ENCODE peak calls at places on chromosomes 16 and 17, in ten cellular contexts. One of them, this sample, is unnamed.

GRCh38 chr16:59635674-59636073 is 901.6 kb upstream of the GOT2 start:
- DNase-seq in NCI-H1417: no peak
- DNase-seq in cortex of kidney: no peak
- DNase-seq in HFFc6: peak; percentile 81
- DNase-seq in GM10248: no peak
- DNase-seq in NCI-H2171 treated with DMSO at 0.1 percent for 48 hours: no peak
- DNase-seq in activated T-cell treated with anti-CD3 and anti-CD28 coated beads for 4 hours: no peak
- DNase-seq in activated naive CD4-positive, alpha-beta T cell: no peak
- DNase-seq in NCI-H748 treated with DMSO at 0.1 percent for 48 hours: no peak
- DNase-seq in activated CD8-positive, alpha-beta T cell treated with anti-CD3 and anti-CD28 coated beads, Interleukin-2, amount 10 ng/mL, durations not matched to agents 7 days and 5 days: no peak
- DNase-seq in this sample: no peak

GRCh38 chr17:36768355-36768754 is 167.0 kb downstream of the MRM1 start:
- DNase-seq in NCI-H1417: peak; percentile 41
- DNase-seq in cortex of kidney: no peak
- DNase-seq in HFFc6: no peak
- DNase-seq in GM10248: no peak
- DNase-seq in NCI-H2171 treated with DMSO at 0.1 percent for 48 hours: no peak
- DNase-seq in activated T-cell treated with anti-CD3 and anti-CD28 coated beads for 4 hours: no peak
- DNase-seq in activated naive CD4-positive, alpha-beta T cell: no peak
- DNase-seq in NCI-H748 treated with DMSO at 0.1 percent for 48 hours: no peak
- DNase-seq in activated CD8-positive, alpha-beta T cell treated with anti-CD3 and anti-CD28 coated beads, Interleukin-2, amount 10 ng/mL, durations not matched to agents 7 days and 5 days: no peak
- DNase-seq in this sample: no peak

GRCh38 chr17:28575126-28575795 is 1.4 kb downstream of the ALDOC start:
- DNase-seq in NCI-H1417: no peak
- DNase-seq in cortex of kidney: no peak
- DNase-seq in HFFc6: no peak
- DNase-seq in GM10248: no peak
- DNase-seq in NCI-H2171 treated with DMSO at 0.1 percent for 48 hours: no peak
- DNase-seq in activated T-cell treated with anti-CD3 and anti-CD28 coated beads for 4 hours: no peak
- DNase-seq in activated naive CD4-positive, alpha-beta T cell: no peak
- DNase-seq in NCI-H748 treated with DMSO at 0.1 percent for 48 hours: no peak
- DNase-seq in activated CD8-positive, alpha-beta T cell treated with anti-CD3 and anti-CD28 coated beads, Interleukin-2, amount 10 ng/mL, durations not matched to agents 7 days and 5 days: no peak
- DNase-seq in this sample: no peak

GRCh38 chr17:9322298-9322697 is 253.3 kb downstream of the STX8 start:
- DNase-seq in NCI-H1417: no peak
- DNase-seq in cortex of kidney: no peak
- DNase-seq in HFFc6: no peak
- DNase-seq in GM10248: no peak
- DNase-seq in NCI-H2171 treated with DMSO at 0.1 percent for 48 hours: no peak
- DNase-seq in activated T-cell treated with anti-CD3 and anti-CD28 coated beads for 4 hours: no peak
- DNase-seq in activated naive CD4-positive, alpha-beta T cell: no peak
- DNase-seq in NCI-H748 treated with DMSO at 0.1 percent for 48 hours: no peak
- DNase-seq in activated CD8-positive, alpha-beta T cell treated with anti-CD3 and anti-CD28 coated beads, Interleukin-2, amount 10 ng/mL, durations not matched to agents 7 days and 5 days: no peak
- DNase-seq in this sample: no peak

GRCh38 chr17:12296120-12296727 is 275.5 kb downstream of the MAP2K4 start:
- DNase-seq in NCI-H1417: no peak
- DNase-seq in cortex of kidney: no peak
- DNase-seq in HFFc6: no peak
- DNase-seq in GM10248: no peak
- DNase-seq in NCI-H2171 treated with DMSO at 0.1 percent for 48 hours: peak; percentile 24
- DNase-seq in activated T-cell treated with anti-CD3 and anti-CD28 coated beads for 4 hours: no peak
- DNase-seq in activated naive CD4-positive, alpha-beta T cell: no peak
- DNase-seq in NCI-H748 treated with DMSO at 0.1 percent for 48 hours: no peak
- DNase-seq in activated CD8-positive, alpha-beta T cell treated with anti-CD3 and anti-CD28 coated beads, Interleukin-2, amount 10 ng/mL, durations not matched to agents 7 days and 5 days: no peak
- DNase-seq in this sample: no peak

GRCh38 chr17:59751955-59752413 is 44.5 kb downstream of the VMP1 start:
- DNase-seq in NCI-H1417: no peak
- DNase-seq in cortex of kidney: no peak
- DNase-seq in HFFc6: no peak
- DNase-seq in GM10248: peak; percentile 32
- DNase-seq in NCI-H2171 treated with DMSO at 0.1 percent for 48 hours: no peak
- DNase-seq in activated T-cell treated with anti-CD3 and anti-CD28 coated beads for 4 hours: no peak
- DNase-seq in activated naive CD4-positive, alpha-beta T cell: no peak
- DNase-seq in NCI-H748 treated with DMSO at 0.1 percent for 48 hours: no peak
- DNase-seq in activated CD8-positive, alpha-beta T cell treated with anti-CD3 and anti-CD28 coated beads, Interleukin-2, amount 10 ng/mL, durations not matched to agents 7 days and 5 days: no peak
- DNase-seq in this sample: no peak

GRCh38 chr17:29116652-29117439 is 63.4 kb downstream of the MYO18A start:
- DNase-seq in NCI-H1417: peak; percentile 22
- DNase-seq in cortex of kidney: no peak
- DNase-seq in HFFc6: peak; percentile 27
- DNase-seq in GM10248: peak; percentile 83
- DNase-seq in NCI-H2171 treated with DMSO at 0.1 percent for 48 hours: peak; percentile 72
- DNase-seq in activated T-cell treated with anti-CD3 and anti-CD28 coated beads for 4 hours: peak; percentile 73
- DNase-seq in activated naive CD4-positive, alpha-beta T cell: peak; percentile 68
- DNase-seq in NCI-H748 treated with DMSO at 0.1 percent for 48 hours: peak; percentile 75
- DNase-seq in activated CD8-positive, alpha-beta T cell treated with anti-CD3 and anti-CD28 coated beads, Interleukin-2, amount 10 ng/mL, durations not matched to agents 7 days and 5 days: peak; percentile 81
- DNase-seq in this sample: peak; percentile 5

GRCh38 chr17:57413848-57414651 is 157.7 kb downstream of the MSI2 start:
- DNase-seq in NCI-H1417: no peak
- DNase-seq in cortex of kidney: no peak
- DNase-seq in HFFc6: no peak
- DNase-seq in GM10248: no peak
- DNase-seq in NCI-H2171 treated with DMSO at 0.1 percent for 48 hours: no peak
- DNase-seq in activated T-cell treated with anti-CD3 and anti-CD28 coated beads for 4 hours: no peak
- DNase-seq in activated naive CD4-positive, alpha-beta T cell: no peak
- DNase-seq in NCI-H748 treated with DMSO at 0.1 percent for 48 hours: no peak
- DNase-seq in activated CD8-positive, alpha-beta T cell treated with anti-CD3 and anti-CD28 coated beads, Interleukin-2, amount 10 ng/mL, durations not matched to agents 7 days and 5 days: no peak
- DNase-seq in this sample: no peak

GRCh38 chr17:40168262-40168832 is 8.9 kb upstream of the RAPGEFL1 start:
- DNase-seq in NCI-H1417: peak; percentile 34
- DNase-seq in cortex of kidney: no peak
- DNase-seq in HFFc6: peak; percentile 46
- DNase-seq in GM10248: peak; percentile 71
- DNase-seq in NCI-H2171 treated with DMSO at 0.1 percent for 48 hours: peak; percentile 62
- DNase-seq in activated T-cell treated with anti-CD3 and anti-CD28 coated beads for 4 hours: no peak
- DNase-seq in activated naive CD4-positive, alpha-beta T cell: no peak
- DNase-seq in NCI-H748 treated with DMSO at 0.1 percent for 48 hours: no peak
- DNase-seq in activated CD8-positive, alpha-beta T cell treated with anti-CD3 and anti-CD28 coated beads, Interleukin-2, amount 10 ng/mL, durations not matched to agents 7 days and 5 days: peak; percentile 48
- DNase-seq in this sample: peak; percentile 5

GRCh38 chr16:14616280-14616679 is 13.8 kb downstream of the PARN start:
- DNase-seq in NCI-H1417: no peak
- DNase-seq in cortex of kidney: no peak
- DNase-seq in HFFc6: no peak
- DNase-seq in GM10248: no peak
- DNase-seq in NCI-H2171 treated with DMSO at 0.1 percent for 48 hours: no peak
- DNase-seq in activated T-cell treated with anti-CD3 and anti-CD28 coated beads for 4 hours: no peak
- DNase-seq in activated naive CD4-positive, alpha-beta T cell: no peak
- DNase-seq in NCI-H748 treated with DMSO at 0.1 percent for 48 hours: no peak
- DNase-seq in activated CD8-positive, alpha-beta T cell treated with anti-CD3 and anti-CD28 coated beads, Interleukin-2, amount 10 ng/mL, durations not matched to agents 7 days and 5 days: no peak
- DNase-seq in this sample: no peak

GRCh38 chr17:45584092-45585036 is 93.8 kb upstream of the PLEKHM1 start:
- DNase-seq in NCI-H1417: no peak
- DNase-seq in cortex of kidney: no peak
- DNase-seq in HFFc6: no peak
- DNase-seq in GM10248: peak; percentile 80
- DNase-seq in NCI-H2171 treated with DMSO at 0.1 percent for 48 hours: no peak
- DNase-seq in activated T-cell treated with anti-CD3 and anti-CD28 coated beads for 4 hours: peak; percentile 44
- DNase-seq in activated naive CD4-positive, alpha-beta T cell: no peak
- DNase-seq in NCI-H748 treated with DMSO at 0.1 percent for 48 hours: no peak
- DNase-seq in activated CD8-positive, alpha-beta T cell treated with anti-CD3 and anti-CD28 coated beads, Interleukin-2, amount 10 ng/mL, durations not matched to agents 7 days and 5 days: peak; percentile 85
- DNase-seq in this sample: no peak

GRCh38 chr17:27631409-27631755 is 394 bp downstream of the LGALS9 start:
- DNase-seq in NCI-H1417: no peak
- DNase-seq in cortex of kidney: no peak
- DNase-seq in HFFc6: no peak
- DNase-seq in GM10248: peak; percentile 50
- DNase-seq in NCI-H2171 treated with DMSO at 0.1 percent for 48 hours: no peak
- DNase-seq in activated T-cell treated with anti-CD3 and anti-CD28 coated beads for 4 hours: no peak
- DNase-seq in activated naive CD4-positive, alpha-beta T cell: no peak
- DNase-seq in NCI-H748 treated with DMSO at 0.1 percent for 48 hours: no peak
- DNase-seq in activated CD8-positive, alpha-beta T cell treated with anti-CD3 and anti-CD28 coated beads, Interleukin-2, amount 10 ng/mL, durations not matched to agents 7 days and 5 days: no peak
- DNase-seq in this sample: no peak

GRCh38 chr17:74182041-74182783 is 21.3 kb upstream of the RPL38 start:
- DNase-seq in NCI-H1417: no peak
- DNase-seq in cortex of kidney: no peak
- DNase-seq in HFFc6: no peak
- DNase-seq in GM10248: no peak
- DNase-seq in NCI-H2171 treated with DMSO at 0.1 percent for 48 hours: no peak
- DNase-seq in activated T-cell treated with anti-CD3 and anti-CD28 coated beads for 4 hours: no peak
- DNase-seq in activated naive CD4-positive, alpha-beta T cell: no peak
- DNase-seq in NCI-H748 treated with DMSO at 0.1 percent for 48 hours: peak; percentile 11
- DNase-seq in activated CD8-positive, alpha-beta T cell treated with anti-CD3 and anti-CD28 coated beads, Interleukin-2, amount 10 ng/mL, durations not matched to agents 7 days and 5 days: no peak
- DNase-seq in this sample: no peak

GRCh38 chr16:49890876-49891275 is 35.0 kb upstream of the ZNF423 start:
- DNase-seq in NCI-H1417: no peak
- DNase-seq in cortex of kidney: no peak
- DNase-seq in HFFc6: no peak
- DNase-seq in GM10248: no peak
- DNase-seq in NCI-H2171 treated with DMSO at 0.1 percent for 48 hours: no peak
- DNase-seq in activated T-cell treated with anti-CD3 and anti-CD28 coated beads for 4 hours: no peak
- DNase-seq in activated naive CD4-positive, alpha-beta T cell: no peak
- DNase-seq in NCI-H748 treated with DMSO at 0.1 percent for 48 hours: no peak
- DNase-seq in activated CD8-positive, alpha-beta T cell treated with anti-CD3 and anti-CD28 coated beads, Interleukin-2, amount 10 ng/mL, durations not matched to agents 7 days and 5 days: peak; percentile 37
- DNase-seq in this sample: no peak

GRCh38 chr17:5430413-5430999 is 8.4 kb downstream of the C1QBP start:
- DNase-seq in NCI-H1417: no peak
- DNase-seq in cortex of kidney: no peak
- DNase-seq in HFFc6: no peak
- DNase-seq in GM10248: no peak
- DNase-seq in NCI-H2171 treated with DMSO at 0.1 percent for 48 hours: no peak
- DNase-seq in activated T-cell treated with anti-CD3 and anti-CD28 coated beads for 4 hours: no peak
- DNase-seq in activated naive CD4-positive, alpha-beta T cell: no peak
- DNase-seq in NCI-H748 treated with DMSO at 0.1 percent for 48 hours: no peak
- DNase-seq in activated CD8-positive, alpha-beta T cell treated with anti-CD3 and anti-CD28 coated beads, Interleukin-2, amount 10 ng/mL, durations not matched to agents 7 days and 5 days: no peak
- DNase-seq in this sample: no peak

GRCh38 chr17:50440172-50440837 is 14.3 kb downstream of the ACSF2 start:
- DNase-seq in NCI-H1417: no peak
- DNase-seq in cortex of kidney: no peak
- DNase-seq in HFFc6: no peak
- DNase-seq in GM10248: no peak
- DNase-seq in NCI-H2171 treated with DMSO at 0.1 percent for 48 hours: peak; percentile 32
- DNase-seq in activated T-cell treated with anti-CD3 and anti-CD28 coated beads for 4 hours: no peak
- DNase-seq in activated naive CD4-positive, alpha-beta T cell: no peak
- DNase-seq in NCI-H748 treated with DMSO at 0.1 percent for 48 hours: no peak
- DNase-seq in activated CD8-positive, alpha-beta T cell treated with anti-CD3 and anti-CD28 coated beads, Interleukin-2, amount 10 ng/mL, durations not matched to agents 7 days and 5 days: no peak
- DNase-seq in this sample: no peak

GRCh38 chr17:48548687-48549621 is 4.0 kb upstream of the HOXB2 start:
- DNase-seq in NCI-H1417: no peak
- DNase-seq in cortex of kidney: no peak
- DNase-seq in HFFc6: no peak
- DNase-seq in GM10248: no peak
- DNase-seq in NCI-H2171 treated with DMSO at 0.1 percent for 48 hours: no peak
- DNase-seq in activated T-cell treated with anti-CD3 and anti-CD28 coated beads for 4 hours: no peak
- DNase-seq in activated naive CD4-positive, alpha-beta T cell: no peak
- DNase-seq in NCI-H748 treated with DMSO at 0.1 percent for 48 hours: no peak
- DNase-seq in activated CD8-positive, alpha-beta T cell treated with anti-CD3 and anti-CD28 coated beads, Interleukin-2, amount 10 ng/mL, durations not matched to agents 7 days and 5 days: no peak
- DNase-seq in this sample: no peak

GRCh38 chr17:45948881-45949624 is 50.0 kb upstream of the STH start:
- DNase-seq in NCI-H1417: no peak
- DNase-seq in cortex of kidney: no peak
- DNase-seq in HFFc6: peak; percentile 48
- DNase-seq in GM10248: peak; percentile 88
- DNase-seq in NCI-H2171 treated with DMSO at 0.1 percent for 48 hours: no peak
- DNase-seq in activated T-cell treated with anti-CD3 and anti-CD28 coated beads for 4 hours: peak; percentile 42
- DNase-seq in activated naive CD4-positive, alpha-beta T cell: peak; percentile 21
- DNase-seq in NCI-H748 treated with DMSO at 0.1 percent for 48 hours: no peak
- DNase-seq in activated CD8-positive, alpha-beta T cell treated with anti-CD3 and anti-CD28 coated beads, Interleukin-2, amount 10 ng/mL, durations not matched to agents 7 days and 5 days: peak; percentile 67
- DNase-seq in this sample: peak; percentile 70

GRCh38 chr17:4498461-4499397 is at the start of gene SPNS2:
- DNase-seq in NCI-H1417: peak; percentile 30
- DNase-seq in cortex of kidney: no peak
- DNase-seq in HFFc6: no peak
- DNase-seq in GM10248: peak; percentile 82
- DNase-seq in NCI-H2171 treated with DMSO at 0.1 percent for 48 hours: peak; percentile 64
- DNase-seq in activated T-cell treated with anti-CD3 and anti-CD28 coated beads for 4 hours: peak; percentile 40
- DNase-seq in activated naive CD4-positive, alpha-beta T cell: peak; percentile 14
- DNase-seq in NCI-H748 treated with DMSO at 0.1 percent for 48 hours: peak; percentile 49
- DNase-seq in activated CD8-positive, alpha-beta T cell treated with anti-CD3 and anti-CD28 coated beads, Interleukin-2, amount 10 ng/mL, durations not matched to agents 7 days and 5 days: peak; percentile 66
- DNase-seq in this sample: no peak

GRCh38 chr17:2011421-2012371 is 13.4 kb downstream of the RTN4RL1 start:
- DNase-seq in NCI-H1417: no peak
- DNase-seq in cortex of kidney: no peak
- DNase-seq in HFFc6: peak; percentile 38
- DNase-seq in GM10248: no peak
- DNase-seq in NCI-H2171 treated with DMSO at 0.1 percent for 48 hours: no peak
- DNase-seq in activated T-cell treated with anti-CD3 and anti-CD28 coated beads for 4 hours: no peak
- DNase-seq in activated naive CD4-positive, alpha-beta T cell: no peak
- DNase-seq in NCI-H748 treated with DMSO at 0.1 percent for 48 hours: no peak
- DNase-seq in activated CD8-positive, alpha-beta T cell treated with anti-CD3 and anti-CD28 coated beads, Interleukin-2, amount 10 ng/mL, durations not matched to agents 7 days and 5 days: no peak
- DNase-seq in this sample: no peak

GRCh38 chr16:67537270-67537635 is 8.6 kb downstream of the RIPOR1 start:
- DNase-seq in NCI-H1417: no peak
- DNase-seq in cortex of kidney: no peak
- DNase-seq in HFFc6: no peak
- DNase-seq in GM10248: peak; percentile 72
- DNase-seq in NCI-H2171 treated with DMSO at 0.1 percent for 48 hours: no peak
- DNase-seq in activated T-cell treated with anti-CD3 and anti-CD28 coated beads for 4 hours: peak; percentile 42
- DNase-seq in activated naive CD4-positive, alpha-beta T cell: peak; percentile 12
- DNase-seq in NCI-H748 treated with DMSO at 0.1 percent for 48 hours: no peak
- DNase-seq in activated CD8-positive, alpha-beta T cell treated with anti-CD3 and anti-CD28 coated beads, Interleukin-2, amount 10 ng/mL, durations not matched to agents 7 days and 5 days: peak; percentile 46
- DNase-seq in this sample: no peak

GRCh38 chr17:29577009-29577777 is 8.7 kb downstream of the TP53I13 start:
- DNase-seq in NCI-H1417: no peak
- DNase-seq in cortex of kidney: no peak
- DNase-seq in HFFc6: no peak
- DNase-seq in GM10248: no peak
- DNase-seq in NCI-H2171 treated with DMSO at 0.1 percent for 48 hours: no peak
- DNase-seq in activated T-cell treated with anti-CD3 and anti-CD28 coated beads for 4 hours: no peak
- DNase-seq in activated naive CD4-positive, alpha-beta T cell: no peak
- DNase-seq in NCI-H748 treated with DMSO at 0.1 percent for 48 hours: no peak
- DNase-seq in activated CD8-positive, alpha-beta T cell treated with anti-CD3 and anti-CD28 coated beads, Interleukin-2, amount 10 ng/mL, durations not matched to agents 7 days and 5 days: no peak
- DNase-seq in this sample: no peak

GRCh38 chr16:16067127-16067526 is 117.7 kb downstream of the ABCC1 start:
- DNase-seq in NCI-H1417: no peak
- DNase-seq in cortex of kidney: no peak
- DNase-seq in HFFc6: no peak
- DNase-seq in GM10248: no peak
- DNase-seq in NCI-H2171 treated with DMSO at 0.1 percent for 48 hours: peak; percentile 89
- DNase-seq in activated T-cell treated with anti-CD3 and anti-CD28 coated beads for 4 hours: no peak
- DNase-seq in activated naive CD4-positive, alpha-beta T cell: no peak
- DNase-seq in NCI-H748 treated with DMSO at 0.1 percent for 48 hours: no peak
- DNase-seq in activated CD8-positive, alpha-beta T cell treated with anti-CD3 and anti-CD28 coated beads, Interleukin-2, amount 10 ng/mL, durations not matched to agents 7 days and 5 days: no peak
- DNase-seq in this sample: no peak